ENCODE peak calls at places on chromosomes 5 and 9, in seven cellular contexts. N is cardiac fibroblast; V is activated CD4-positive, alpha-beta T cell treated with anti-CD3 and anti-CD28 coated beads, Interleukin-2, amount 50 U/mL, for 1 hour; P is bronchial epithelial cell; H is activated naive CD8-positive, alpha-beta T cell treated with anti-CD3 and anti-CD28 coated beads, Interleukin-2, amount 10 ng/mL, durations not matched to agents 7 days and 5 days; O is NCI-H748 treated with DMSO at 0.1 percent for 48 hours; I is activated naive CD4-positive, alpha-beta T cell. G is an unnamed sample.

GRCh38 chr5:181221105-181221791 is 1.8 kb upstream of the TRIM41 start:
- DNase-seq in O (no peak), N (no peak), P (no peak), H (peak), V (peak), I (no peak), G (no peak)

GRCh38 chr5:56637321-56637920 is 177.9 kb upstream of the MAP3K1 start:
- DNase-seq in O (peak), V (no peak), H (no peak), I (no peak), P (no peak), N (peak), G (no peak)

GRCh38 chr5:4640793-4641192 is 499.3 kb upstream of the ADAMTS16 start:
- DNase-seq in N (no peak), H (no peak), P (peak), V (no peak), O (peak), I (no peak), G (no peak)

GRCh38 chr5:174533771-174534221 is 190.6 kb upstream of the MSX2 start:
- DNase-seq in O (no peak), P (peak), V (no peak), I (no peak), N (peak), H (no peak), G (no peak)

GRCh38 chr5:170268884-170269283 is 28.7 kb downstream of the LCP2 start:
- DNase-seq in V (no peak), P (no peak), O (no peak), N (no peak), H (no peak), I (no peak), G (no peak)

GRCh38 chr5:153959134-153959957 is 79.4 kb downstream of the FAM114A2 start:
- DNase-seq in N (peak), O (no peak), V (no peak), I (no peak), H (no peak), P (no peak), G (no peak)

GRCh38 chr9:37984672-37985611 is 81.0 kb upstream of the SLC25A51 start:
- DNase-seq in V (no peak), N (peak), O (no peak), H (no peak), P (peak), I (no peak), G (no peak)

GRCh38 chr9:134319306-134320194 is 6.7 kb upstream of the RXRA start:
- DNase-seq in N (no peak), P (no peak), I (no peak), O (no peak), H (no peak), V (no peak), G (no peak)

GRCh38 chr5:96051401-96051830 is 89.8 kb upstream of the ELL2 start:
- DNase-seq in I (no peak), O (no peak), V (no peak), N (no peak), P (no peak), H (no peak), G (no peak)

GRCh38 chr9:79446540-79447307 is 125.0 kb upstream of the TLE4 start:
- DNase-seq in N (no peak), P (no peak), O (no peak), H (no peak), I (no peak), V (no peak), G (no peak)

GRCh38 chr5:40679998-40680681 is 425 bp downstream of the PTGER4 start:
- DNase-seq in N (no peak), O (no peak), V (no peak), H (peak), I (peak), P (no peak), G (no peak)

GRCh38 chr9:108787664-108788048 is 68.1 kb downstream of the ACTL7B start:
- DNase-seq in I (no peak), V (no peak), P (peak), N (no peak), O (no peak), H (no peak), G (no peak)

GRCh38 chr9:97445119-97445701 is 33.3 kb downstream of the TDRD7 start:
- DNase-seq in P (peak), V (no peak), I (no peak), H (no peak), N (no peak), O (no peak), G (no peak)

GRCh38 chr5:2889946-2890475 is 138.5 kb upstream of the IRX2 start:
- DNase-seq in I (no peak), V (no peak), H (no peak), N (no peak), P (no peak), O (no peak), G (no peak)

GRCh38 chr5:59597690-59598546 is 295.6 kb downstream of the PDE4D start:
- DNase-seq in N (no peak), P (no peak), I (no peak), O (no peak), H (no peak), V (no peak), G (no peak)

GRCh38 chr9:83185517-83186192 is 122.7 kb upstream of the RASEF start:
- DNase-seq in H (no peak), V (no peak), I (no peak), P (no peak), O (no peak), N (no peak), G (no peak)

GRCh38 chr5:169804861-169805260 is 167.8 kb downstream of the DOCK2 start:
- DNase-seq in N (peak), V (no peak), P (no peak), I (no peak), O (no peak), H (no peak), G (no peak)

GRCh38 chr5:76641514-76642120 is 18.4 kb upstream of the F2RL2 start:
- DNase-seq in H (peak), I (no peak), P (peak), N (peak), O (peak), V (peak), G (peak)

GRCh38 chr5:135360278-135361274 is 38.5 kb downstream of the MACROH2A1 start:
- DNase-seq in V (no peak), O (no peak), H (no peak), N (no peak), I (no peak), P (no peak), G (no peak)

GRCh38 chr9:21831841-21832509 is 29.5 kb downstream of the MTAP start:
- DNase-seq in V (no peak), P (peak), H (no peak), I (no peak), N (peak), O (no peak), G (no peak)

GRCh38 chr9:91174772-91175171 is 186.9 kb downstream of the AUH start:
- DNase-seq in O (no peak), P (no peak), I (no peak), N (no peak), V (no peak), H (no peak), G (no peak)

GRCh38 chr5:149466457-149466972 is 84.7 kb downstream of the CSNK1A1 start:
- DNase-seq in O (no peak), H (no peak), V (no peak), N (peak), I (no peak), P (peak), G (no peak)

GRCh38 chr9:133972041-133972970 is 19.8 kb downstream of the VAV2 start:
- DNase-seq in O (peak), P (no peak), H (no peak), V (no peak), I (no peak), N (no peak), G (no peak)

GRCh38 chr5:73359395-73359794 is 89.2 kb downstream of the FOXD1 start:
- DNase-seq in P (no peak), H (no peak), I (no peak), O (no peak), V (no peak), N (no peak), G (no peak)

GRCh38 chr5:171582849-171583248 is 163.4 kb downstream of the FGF18 start:
- DNase-seq in N (no peak), V (no peak), I (no peak), P (no peak), O (no peak), H (no peak), G (no peak)

GRCh38 chr9:130692365-130692764 is 1.2 kb upstream of the EXOSC2 start:
- DNase-seq in N (peak), H (no peak), V (no peak), P (no peak), O (no peak), I (no peak), G (no peak)

GRCh38 chr5:176864755-176865154 is 34.4 kb downstream of the HK3 start:
- DNase-seq in H (no peak), N (no peak), I (no peak), P (no peak), O (no peak), V (no peak), G (no peak)

GRCh38 chr5:133356386-133357331 is 255.7 kb downstream of the FSTL4 start:
- DNase-seq in I (no peak), N (no peak), P (no peak), H (no peak), V (no peak), O (no peak), G (no peak)

GRCh38 chr9:111622626-111623025 is 8.5 kb upstream of the DNAJC25 start:
- DNase-seq in H (no peak), P (peak), N (peak), I (no peak), V (no peak), O (no peak), G (no peak)

GRCh38 chr9:91905958-91906585 is 44.0 kb downstream of the ROR2 start:
- DNase-seq in H (peak), N (no peak), O (no peak), V (peak), I (no peak), P (no peak), G (peak)

GRCh38 chr9:15433661-15434060 is 11.0 kb downstream of the SNAPC3 start:
- DNase-seq in I (no peak), N (no peak), O (no peak), V (no peak), H (no peak), P (no peak), G (no peak)

GRCh38 chr9:104589611-104590010 is 9.6 kb downstream of the OR13C5 start:
- DNase-seq in V (no peak), O (no peak), I (no peak), N (no peak), P (no peak), H (no peak), G (no peak)